ENCODE peak calls at places on chromosomes 11 and 22, in eight cellular contexts. X is fibroblast of lung, K is aorta, V is A549, B is IMR-90, I is K562, L is PC-3, N is colonic mucosa. P is an unnamed sample.
A peak's percentile ranks its signal among the peaks of the same experiment; 100 is the strongest.

GRCh38 chr11:29159552-29160465 is 857.0 kb downstream of the KCNA4 start:
- DNase-seq in K (no peak), N (peak; percentile 37), B (peak; percentile 90), X (peak; percentile 64), I (peak; percentile 6), L (peak; percentile 84), V (peak; percentile 28), P (no peak)

GRCh38 chr11:7600205-7600775 is 73.0 kb downstream of the CYB5R2 start:
- DNase-seq in K (no peak), V (peak; percentile 22), B (peak; percentile 78), I (no peak), L (peak; percentile 73), X (peak; percentile 75), N (no peak), P (peak; percentile 64)

GRCh38 chr22:29325785-29326315 is 10.4 kb upstream of the RASL10A start:
- DNase-seq in N (no peak), B (no peak), X (no peak), I (no peak), V (no peak), L (no peak), K (peak; percentile 65), P (no peak)

GRCh38 chr11:79616392-79616831 is 175.6 kb upstream of the TENM4 start:
- DNase-seq in V (no peak), I (no peak), K (no peak), X (no peak), B (no peak), N (no peak), L (peak; percentile 46), P (no peak)

GRCh38 chr11:44950036-44950624 is 553 bp downstream of the TP53I11 start:
- DNase-seq in B (no peak), K (peak; percentile 84), N (peak; percentile 64), L (no peak), I (no peak), V (no peak), X (no peak), P (peak; percentile 57)

GRCh38 chr11:120781486-120782120 is 242.3 kb upstream of the TBCEL start:
- DNase-seq in V (no peak), N (no peak), K (no peak), X (no peak), L (no peak), B (no peak), I (no peak), P (no peak)

GRCh38 chr11:20207781-20208621 is 47.7 kb upstream of the DBX1 start:
- DNase-seq in L (no peak), V (no peak), N (no peak), K (no peak), B (peak; percentile 0), X (peak; percentile 2), I (no peak), P (no peak)

GRCh38 chr22:20956258-20957117 is 10.6 kb upstream of the AIFM3 start:
- DNase-seq in X (peak; percentile 32), K (no peak), L (peak; percentile 75), B (peak; percentile 25), V (peak; percentile 23), I (no peak), N (peak; percentile 89), P (no peak)

GRCh38 chr11:70152244-70152643 is 50.9 kb upstream of the FADD start:
- DNase-seq in K (no peak), L (no peak), N (no peak), B (no peak), X (no peak), I (no peak), V (no peak), P (no peak)

GRCh38 chr22:46578824-46579561 is 41.2 kb upstream of the GRAMD4 start:
- DNase-seq in K (no peak), X (peak; percentile 71), N (peak; percentile 76), V (no peak), I (peak; percentile 42), L (no peak), B (peak; percentile 40), P (peak; percentile 57)

GRCh38 chr11:61362542-61362875 is 335 bp downstream of the TMEM138 start:
- DNase-seq in I (peak; percentile 48), L (peak; percentile 34), K (no peak), B (peak; percentile 65), X (peak; percentile 61), N (peak; percentile 32), V (peak; percentile 49), P (no peak)

GRCh38 chr11:7261578-7261977 is 9.9 kb downstream of the SYT9 start:
- DNase-seq in V (no peak), B (no peak), K (no peak), L (no peak), X (no peak), N (no peak), I (no peak), P (peak; percentile 63)

GRCh38 chr11:15793032-15793996 is 563.0 kb downstream of the SOX6 start:
- DNase-seq in X (peak; percentile 55), V (no peak), K (no peak), L (peak; percentile 3), B (peak; percentile 94), N (no peak), I (no peak), P (no peak)

GRCh38 chr22:50346415-50346945 is 3.4 kb downstream of the PPP6R2 start:
- DNase-seq in B (no peak), X (no peak), K (no peak), V (no peak), N (no peak), L (no peak), I (no peak), P (no peak)

GRCh38 chr11:9330387-9331384 is 16.3 kb upstream of the TMEM41B start:
- DNase-seq in V (no peak), B (peak; percentile 57), N (no peak), X (peak; percentile 6), I (no peak), L (peak; percentile 90), K (peak; percentile 32), P (no peak)

GRCh38 chr11:95229199-95230053 is 1.6 kb downstream of the SESN3 start:
- DNase-seq in X (peak; percentile 60), L (no peak), K (no peak), N (peak; percentile 45), I (no peak), B (peak; percentile 13), V (no peak), P (no peak)

GRCh38 chr11:22920939-22921565 is 60.8 kb upstream of the CCDC179 start:
- DNase-seq in B (peak; percentile 76), X (peak; percentile 68), V (peak; percentile 7), K (no peak), I (peak; percentile 2), N (peak; percentile 23), L (peak; percentile 64), P (no peak)

GRCh38 chr11:86488553-86488952 is 113.9 kb downstream of the CCDC81 start:
- DNase-seq in K (no peak), X (no peak), V (no peak), N (no peak), L (no peak), B (no peak), I (no peak), P (no peak)

DNA sequence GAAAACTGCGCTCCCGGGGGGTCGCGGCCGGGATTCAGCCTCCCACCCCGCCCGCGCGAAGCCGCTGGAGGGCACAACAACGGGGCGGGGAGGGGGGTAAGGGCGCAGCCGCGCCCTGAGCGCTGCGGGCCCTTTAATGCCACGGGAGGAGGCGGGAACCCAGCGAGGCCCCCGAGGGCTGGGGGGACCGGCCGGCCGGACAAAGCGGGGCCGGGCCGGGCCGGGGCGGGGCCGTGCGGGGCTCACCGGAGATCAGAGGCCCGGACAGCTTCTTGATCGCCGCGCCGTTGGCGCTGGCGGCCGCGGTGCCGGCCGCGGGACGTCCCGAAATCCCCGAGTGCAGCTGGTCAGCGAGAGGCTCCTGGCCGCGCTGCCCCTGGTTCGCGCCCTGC is 1.2 kb downstream of the CDKN1C start:
- DNase-seq in L (peak; percentile 32), I (peak; percentile 57), B (no peak), V (no peak), X (peak; percentile 45), N (no peak), K (no peak), P (no peak)
- H3K4me3 ChIP-seq in L (peak overlapping the region; percentile 70), I (peak overlapping the region; percentile 59), B (peak overlapping the region; percentile 86), V (peak overlapping the region; percentile 71), X (peak overlapping the region; percentile 50), N (peak overlapping the region; percentile 62), K (peak overlapping the region; percentile 84), P (peak overlapping the region; percentile 42)

GRCh38 chr11:36367806-36368680 is 72.0 kb downstream of the PRR5L start:
- DNase-seq in L (no peak), N (no peak), X (no peak), K (no peak), V (no peak), B (no peak), I (no peak), P (no peak)

GRCh38 chr11:36363361-36364272 is 67.5 kb downstream of the PRR5L start:
- DNase-seq in V (no peak), N (no peak), I (no peak), K (no peak), X (no peak), B (no peak), L (no peak), P (no peak)

GRCh38 chr11:36364551-36364950 is 68.5 kb downstream of the PRR5L start:
- DNase-seq in B (no peak), V (no peak), I (no peak), K (no peak), L (peak; percentile 75), N (peak; percentile 78), X (no peak), P (no peak)

GRCh38 chr11:36362902-36363301 is 66.8 kb downstream of the PRR5L start:
- DNase-seq in B (peak; percentile 67), I (no peak), L (no peak), X (peak; percentile 38), K (no peak), N (no peak), V (no peak), P (no peak)

GRCh38 chr11:36365937-36366336 is 69.8 kb downstream of the PRR5L start:
- DNase-seq in X (no peak), B (no peak), N (no peak), K (no peak), V (no peak), L (no peak), I (no peak), P (no peak)
- H3K4me1 ChIP-seq in X (no peaks in the 10 kb centered on the region), B (peaks cover 10% of the 10 kb centered on the region), N (no peaks in the 10 kb centered on the region), K (no peaks in the 10 kb centered on the region), V (peaks cover 29% of the 10 kb centered on the region), L (peaks cover 22% of the 10 kb centered on the region), I (no peaks in the 10 kb centered on the region), P (no peaks in the 10 kb centered on the region)

GRCh38 chr11:65414776-65415498 is 7.7 kb upstream of the NEAT1 start:
- DNase-seq in K (peak; percentile 51), N (no peak), I (no peak), B (peak; percentile 39), V (no peak), X (no peak), L (no peak), P (peak; percentile 17)
- H3K27ac ChIP-seq in K (no peak overlapping the region), N (no peak overlapping the region), I (no peak overlapping the region), B (no peak overlapping the region), V (no peak overlapping the region), X (no peak overlapping the region), L (no peak overlapping the region), P (no peak overlapping the region)

DNA sequence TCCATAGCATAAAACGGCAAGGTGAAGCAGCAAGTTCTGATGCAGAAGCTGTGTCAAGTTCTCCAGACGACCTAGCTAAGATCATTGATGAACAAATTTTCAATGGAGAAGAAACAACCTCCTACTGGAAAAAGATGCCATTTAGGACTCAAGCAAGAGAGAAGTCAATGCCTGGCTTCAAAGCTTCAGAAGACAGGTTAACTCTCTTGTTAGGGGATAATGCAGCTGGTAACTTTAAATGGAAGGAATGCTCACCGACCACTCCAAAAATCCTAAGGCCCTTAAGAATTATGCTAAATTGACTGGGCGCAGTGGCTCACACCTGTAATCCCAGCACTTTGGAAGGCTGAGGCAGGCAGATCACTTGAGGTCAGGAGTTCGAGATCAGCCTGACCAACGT is 31.3 kb downstream of the CLTCL1 start:
- DNase-seq in I (peak; percentile 9), N (no peak), X (no peak), K (no peak), V (no peak), B (no peak), L (no peak), P (no peak)
- H3K4me3 ChIP-seq in I (no peak overlapping the region), N (no peak overlapping the region), X (no peak overlapping the region), K (no peak overlapping the region), V (no peak overlapping the region), B (no peak overlapping the region), L (no peak overlapping the region), P (no peak overlapping the region)